ENCODE peak calls at places on chromosomes 3 and 15, in four cellular contexts. B, P, O and Y are unnamed samples.

GRCh38 chr3:73746610-73747009 is 121.9 kb upstream of the PDZRN3 start:
- DNase-seq in B (no peak), P (no peak), O (no peak), Y (no peak)

GRCh38 chr3:67489816-67490215 is 164.6 kb downstream of the SUCLG2 start:
- DNase-seq in B (no peak), P (no peak), O (no peak), Y (no peak)

GRCh38 chr15:95680693-95681092 is 649.8 kb upstream of the NR2F2 start:
- DNase-seq in B (no peak), P (no peak), O (no peak), Y (no peak)

GRCh38 chr15:77295446-77295845 is 124.5 kb downstream of the PEAK1 start:
- DNase-seq in B (no peak), P (no peak), O (no peak), Y (no peak)

GRCh38 chr15:68380456-68380855 is 51.5 kb downstream of the ITGA11 start:
- DNase-seq in B (no peak), P (no peak), O (no peak), Y (no peak)

GRCh38 chr3:101248786-101249185 is 71.6 kb downstream of the IMPG2 start:
- DNase-seq in B (no peak), P (no peak), O (no peak), Y (no peak)

GRCh38 chr3:137121704-137122314 is 164.0 kb downstream of the IL20RB start:
- DNase-seq in B (peak), P (peak), O (peak), Y (peak)

GRCh38 chr3:141114816-141115458 is 63.8 kb downstream of the SPSB4 start:
- DNase-seq in B (no peak), P (peak), O (peak), Y (peak)

GRCh38 chr15:67194171-67195114 is 60.0 kb downstream of the AAGAB start:
- DNase-seq in B (no peak), P (no peak), O (no peak), Y (no peak)

GRCh38 chr3:20849975-20850374 is 664.0 kb upstream of the SGO1 start:
- DNase-seq in B (no peak), P (no peak), O (no peak), Y (no peak)

GRCh38 chr3:38136272-38136806 is 588 bp downstream of the ACAA1 start:
- DNase-seq in B (no peak), P (no peak), O (peak), Y (no peak)

GRCh38 chr3:128922804-128923459 is 43.5 kb downstream of the ACAD9 start:
- DNase-seq in B (no peak), P (no peak), O (no peak), Y (no peak)

GRCh38 chr15:78396976-78397375 is 41.0 kb upstream of the IREB2 start:
- DNase-seq in B (no peak), P (peak), O (peak), Y (no peak)

GRCh38 chr3:52469001-52469400 is 13.6 kb downstream of the NISCH start:
- DNase-seq in B (no peak), P (no peak), O (no peak), Y (no peak)

GRCh38 chr3:52471371-52472238 is 16.2 kb downstream of the NISCH start:
- DNase-seq in B (no peak), P (no peak), O (peak), Y (no peak)

GRCh38 chr3:52472239-52472783 is 16.9 kb downstream of the NISCH start:
- DNase-seq in B (no peak), P (no peak), O (no peak), Y (no peak)

GRCh38 chr3:52470920-52471319 is 15.5 kb downstream of the NISCH start:
- DNase-seq in B (no peak), P (no peak), O (no peak), Y (no peak)

DNA sequence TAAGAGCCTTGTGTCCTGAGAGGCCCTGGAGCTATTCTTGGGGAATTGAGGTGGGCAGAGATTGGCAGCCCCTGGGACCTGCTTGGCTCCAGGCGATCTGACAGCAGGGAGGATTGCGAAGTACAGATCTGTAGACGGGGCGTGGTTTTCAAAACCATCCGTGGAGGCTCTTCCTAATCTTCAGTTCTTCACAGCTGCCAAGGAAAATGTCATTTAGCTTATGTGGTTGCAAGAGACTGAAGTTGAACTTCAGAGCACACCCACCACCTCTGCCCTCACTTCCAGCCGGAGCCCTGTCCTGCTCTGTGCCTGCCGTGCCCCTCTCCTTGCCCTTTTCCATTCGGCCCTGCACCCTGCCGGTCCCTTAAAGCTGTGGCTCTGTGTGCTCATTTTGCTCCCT is 12.9 kb downstream of the NISCH start:
- DNase-seq in B (no peak), P (no peak), O (no peak), Y (no peak)
- TF ChIP-seq TCF7L2 in B (no peak), P (no peak), O (no peak), Y (no peak)

GRCh38 chr3:58038675-58039302 is 30.6 kb downstream of the FLNB start:
- DNase-seq in B (no peak), P (no peak), O (peak), Y (no peak)
- TF ChIP-seq TCF7L2 in B (no peak), P (no peak), O (no peak), Y (no peak)

GRCh38 chr15:28953573-28954195 is 67.9 kb downstream of the APBA2 start:
- DNase-seq in B (no peak), P (no peak), O (no peak), Y (no peak)

GRCh38 chr15:28954466-28955159 is 68.8 kb downstream of the APBA2 start:
- DNase-seq in B (no peak), P (no peak), O (no peak), Y (no peak)

GRCh38 chr15:28955686-28956421 is 70.1 kb downstream of the APBA2 start:
- DNase-seq in B (no peak), P (no peak), O (peak), Y (no peak)

GRCh38 chr15:28956491-28956890 is 70.7 kb downstream of the APBA2 start:
- DNase-seq in B (no peak), P (no peak), O (no peak), Y (no peak)

DNA sequence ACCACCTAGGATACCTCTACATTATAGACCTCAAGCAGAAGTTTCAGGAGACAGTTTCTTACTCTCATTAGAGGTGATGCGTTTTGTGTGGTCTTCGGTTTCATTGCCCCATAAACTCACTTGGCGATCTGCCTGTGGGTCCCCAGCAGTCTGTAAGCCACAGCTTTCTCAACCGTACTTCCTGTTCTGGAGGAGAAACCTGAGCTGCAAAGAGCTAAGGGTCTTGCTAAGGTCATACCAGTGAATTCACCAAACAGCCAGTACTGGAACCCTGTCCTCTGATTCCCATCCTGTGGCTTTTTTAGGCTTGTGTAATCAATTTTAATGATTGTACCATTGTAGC is 69.4 kb downstream of the APBA2 start:
- DNase-seq in B (no peak), P (no peak), O (peak), Y (no peak)
- TF ChIP-seq TCF7L2 in B (no peak), P (no peak), O (no peak), Y (no peak)

GRCh38 chr15:72197460-72198409 is at the start of gene GRAMD2A:
- DNase-seq in B (no peak), P (no peak), O (no peak), Y (peak)
- TF ChIP-seq TCF7L2 in B (no peak), P (no peak), O (no peak), Y (no peak)

DNA sequence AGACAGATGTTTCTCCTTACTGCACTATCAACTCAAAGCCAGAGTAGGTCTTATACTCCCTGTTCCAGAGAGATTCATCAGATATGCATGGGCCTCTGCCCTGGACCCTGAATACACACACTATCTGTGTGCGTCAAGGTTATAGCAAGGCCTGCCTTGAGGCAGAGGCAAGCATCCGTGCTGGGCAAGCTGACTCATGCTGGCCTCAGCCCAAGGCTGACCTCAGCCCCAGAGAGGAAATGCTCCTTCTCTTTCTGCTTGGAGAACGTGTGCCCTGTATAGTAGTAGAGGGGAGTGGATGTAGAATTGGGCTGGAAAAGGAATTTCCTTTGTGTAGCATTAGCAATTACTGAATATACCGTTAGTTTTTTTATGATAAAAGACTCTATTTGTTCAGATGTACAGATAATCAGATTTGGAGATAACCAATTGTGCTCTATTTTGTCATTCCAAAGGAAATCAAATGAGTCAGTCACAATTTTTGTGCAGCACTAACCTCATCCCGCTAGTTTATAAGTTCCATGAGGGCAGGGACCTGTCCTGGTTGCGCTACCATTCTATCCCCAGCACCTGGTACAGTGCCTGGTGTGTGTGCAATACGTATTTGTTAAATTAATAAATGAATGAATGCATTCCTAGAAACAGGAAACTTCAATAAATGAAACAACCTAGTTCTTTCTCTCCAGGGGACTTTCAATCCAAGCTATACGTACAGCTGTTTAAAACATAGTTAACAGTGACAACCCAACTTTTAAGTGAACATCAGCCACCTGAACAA is 13.3 kb upstream of the PAQR9 start:
- DNase-seq in B (peak), P (peak), O (peak), Y (peak)
- TF ChIP-seq TCF7L2 in B (no peak), P (no peak), O (no peak), Y (no peak)

DNA sequence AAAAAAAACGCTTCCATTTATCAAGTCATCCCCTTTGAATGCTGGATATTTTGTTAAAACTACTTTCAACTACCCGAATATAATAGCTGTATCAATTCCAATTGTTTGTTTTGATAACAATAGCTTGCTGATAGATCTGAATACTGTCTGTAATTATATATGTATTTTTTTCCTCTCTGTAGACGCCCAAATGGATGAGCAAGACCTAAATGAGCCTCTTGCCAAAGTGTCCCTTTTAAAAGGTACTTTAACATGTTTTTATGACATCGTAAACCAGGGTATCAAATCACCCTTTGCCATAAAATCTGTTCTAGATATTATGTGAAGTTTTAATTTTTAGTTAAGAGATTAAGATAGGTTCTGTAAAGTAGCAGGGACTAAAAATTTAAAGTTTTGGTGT is 111.5 kb upstream of the FLNB start:
- DNase-seq in B (no peak), P (no peak), O (no peak), Y (no peak)
- TF ChIP-seq TCF7L2 in B (no peak), P (no peak), O (no peak), Y (no peak)

GRCh38 chr3:195150194-195151118 is 120.5 kb downstream of the XXYLT1 start:
- DNase-seq in B (peak), P (no peak), O (peak), Y (no peak)
- TF ChIP-seq TCF7L2 in B (no peak), P (no peak), O (no peak), Y (no peak)

GRCh38 chr3:33682770-33683169 is 35.3 kb downstream of the CLASP2 start:
- DNase-seq in B (no peak), P (no peak), O (no peak), Y (no peak)
- TF ChIP-seq TCF7L2 in B (no peak), P (no peak), O (no peak), Y (no peak)

GRCh38 chr3:127745656-127746399 is 73.1 kb downstream of the ABTB1 start:
- DNase-seq in B (no peak), P (no peak), O (no peak), Y (no peak)
- TF ChIP-seq TCF7L2 in B (no peak), P (no peak), O (no peak), Y (no peak)